ENCODE peak calls at places on chromosomes 5 and 9, in nine cellular contexts. B is DND-41, T is esophagus squamous epithelium, N is upper lobe of right lung, A is GM06990, Q is colonic mucosa, S is fibroblast of the aortic adventitia, H is GM12865, Z is IMR-90. R is an unnamed sample.

GRCh38 chr5:60163762-60164161 is 270.2 kb upstream of the PDE4D start:
- DNase-seq in B (no peak), T (no peak), N (no peak), A (no peak), Q (no peak), S (no peak), H (no peak), Z (no peak), R (no peak)

GRCh38 chr9:105475302-105475701 is 27.5 kb downstream of the FSD1L start:
- DNase-seq in B (no peak), T (no peak), N (no peak), A (no peak), Q (no peak), S (peak; percentile 42), H (peak; percentile 8), Z (peak; percentile 64), R (no peak)

GRCh38 chr5:135225856-135226560 is 173.0 kb downstream of the MACROH2A1 start:
- DNase-seq in B (no peak), T (no peak), N (peak; percentile 61), A (no peak), Q (no peak), S (no peak), H (no peak), Z (no peak), R (no peak)

GRCh38 chr9:133264235-133264764 is 10.7 kb downstream of the ABO start:
- DNase-seq in B (no peak), T (no peak), N (no peak), A (no peak), Q (peak; percentile 9), S (no peak), H (no peak), Z (no peak), R (no peak)

GRCh38 chr9:99822596-99823391 is 1.1 kb downstream of the NR4A3 start:
- DNase-seq in B (peak; percentile 36), T (no peak), N (peak; percentile 66), A (peak; percentile 45), Q (peak; percentile 36), S (peak; percentile 63), H (peak; percentile 49), Z (peak; percentile 51), R (no peak)

GRCh38 chr9:96158909-96159575 is 142.9 kb downstream of the HSD17B3 start:
- DNase-seq in B (no peak), T (no peak), N (no peak), A (no peak), Q (no peak), S (no peak), H (no peak), Z (no peak), R (no peak)

GRCh38 chr5:35159370-35159742 is 70.9 kb downstream of the PRLR start:
- DNase-seq in B (no peak), T (no peak), N (no peak), A (no peak), Q (no peak), S (no peak), H (no peak), Z (peak; percentile 6), R (no peak)

GRCh38 chr9:90477535-90477934 is 165.1 kb downstream of the DIRAS2 start:
- DNase-seq in B (no peak), T (no peak), N (no peak), A (no peak), Q (no peak), S (no peak), H (no peak), Z (no peak), R (no peak)

GRCh38 chr5:14872070-14872989 is 752 bp upstream of the ANKH start:
- DNase-seq in B (peak; percentile 40), T (peak; percentile 11), N (peak; percentile 83), A (peak; percentile 68), Q (peak; percentile 76), S (peak; percentile 45), H (peak; percentile 55), Z (peak; percentile 8), R (no peak)

GRCh38 chr9:86846679-86847078 is 100.6 kb downstream of the GAS1 start:
- DNase-seq in B (no peak), T (no peak), N (no peak), A (no peak), Q (no peak), S (no peak), H (no peak), Z (peak; percentile 65), R (no peak)

GRCh38 chr9:81604306-81605153 is 84.8 kb downstream of the TLE1 start:
- DNase-seq in B (no peak), T (no peak), N (no peak), A (no peak), Q (no peak), S (peak; percentile 32), H (no peak), Z (peak; percentile 48), R (no peak)

GRCh38 chr9:71861618-71862017 is 49.4 kb downstream of the ABHD17B start:
- DNase-seq in B (no peak), T (no peak), N (no peak), A (no peak), Q (no peak), S (no peak), H (no peak), Z (no peak), R (no peak)

GRCh38 chr5:53170748-53171349 is 61.3 kb upstream of the MOCS2 start:
- DNase-seq in B (peak; percentile 26), T (no peak), N (no peak), A (no peak), Q (no peak), S (peak; percentile 70), H (peak; percentile 24), Z (peak; percentile 63), R (peak; percentile 1)

GRCh38 chr5:178394074-178394473 is 161.5 kb upstream of the PHYKPL start:
- DNase-seq in B (no peak), T (no peak), N (peak; percentile 42), A (no peak), Q (no peak), S (no peak), H (no peak), Z (no peak), R (no peak)

DNA sequence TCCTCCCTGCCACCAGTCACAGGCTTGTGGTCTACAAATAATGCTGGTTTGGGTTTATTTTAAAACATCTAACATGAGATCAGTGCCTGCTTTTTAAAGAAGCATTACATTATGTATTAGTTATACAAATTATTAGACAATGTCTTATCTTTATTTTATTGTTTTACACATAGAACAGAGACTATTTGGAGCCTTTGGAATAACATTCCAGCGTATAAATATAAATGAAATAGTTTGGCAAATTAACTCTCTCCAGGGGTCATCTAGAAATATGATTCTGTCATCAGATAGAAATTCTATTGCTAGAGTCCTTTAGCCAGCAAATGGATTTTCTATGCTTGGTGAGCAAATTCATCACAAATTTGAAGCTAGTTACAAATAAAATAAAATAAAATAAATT is 22.5 kb downstream of the MAP1B start:
- DNase-seq in B (no peak), T (no peak), N (no peak), A (no peak), Q (no peak), S (peak; percentile 77), H (no peak), Z (peak; percentile 33), R (no peak)
- H3K4me3 ChIP-seq in B (no peak overlapping the region), T (no peak overlapping the region), N (no peak overlapping the region), A (no peak overlapping the region), Q (no peak overlapping the region), S (no peak overlapping the region), H (no peak overlapping the region), Z (no peak overlapping the region), R (no peak overlapping the region)

GRCh38 chr5:95110112-95110511 is 174.8 kb downstream of the MCTP1 start:
- DNase-seq in B (no peak), T (no peak), N (no peak), A (no peak), Q (no peak), S (no peak), H (no peak), Z (no peak), R (no peak)
- TF ChIP-seq CTCF in B (no peak), T (no peak), N (no peak), A (no peak), Q (no peak), S (no peak), H (no peak), Z (no peak), R (no peak)

GRCh38 chr9:127822108-127822507 is 19.4 kb downstream of the FPGS start:
- DNase-seq in B (no peak), T (no peak), N (no peak), A (no peak), Q (no peak), S (no peak), H (no peak), Z (no peak), R (no peak)

GRCh38 chr9:127826253-127826913 is 23.7 kb downstream of the FPGS start:
- DNase-seq in B (no peak), T (no peak), N (no peak), A (no peak), Q (no peak), S (no peak), H (no peak), Z (no peak), R (no peak)

GRCh38 chr9:127828262-127829031 is 25.8 kb downstream of the FPGS start:
- DNase-seq in B (no peak), T (no peak), N (peak; percentile 87), A (no peak), Q (peak; percentile 87), S (peak; percentile 69), H (no peak), Z (peak; percentile 51), R (no peak)

GRCh38 chr9:127829205-127829935 is 25.1 kb downstream of the ENG start:
- DNase-seq in B (no peak), T (no peak), N (no peak), A (no peak), Q (no peak), S (no peak), H (no peak), Z (no peak), R (no peak)

GRCh38 chr9:127825319-127826051 is 22.8 kb downstream of the FPGS start:
- DNase-seq in B (no peak), T (no peak), N (peak; percentile 78), A (no peak), Q (peak; percentile 61), S (no peak), H (no peak), Z (no peak), R (no peak)
- H3K4me3 ChIP-seq in B (no peak overlapping the region), T (no peak overlapping the region), N (no peak overlapping the region), A (no peak overlapping the region), Q (no peak overlapping the region), S (no peak overlapping the region), H (no peak overlapping the region), Z (no peak overlapping the region), R (no peak overlapping the region)

DNA sequence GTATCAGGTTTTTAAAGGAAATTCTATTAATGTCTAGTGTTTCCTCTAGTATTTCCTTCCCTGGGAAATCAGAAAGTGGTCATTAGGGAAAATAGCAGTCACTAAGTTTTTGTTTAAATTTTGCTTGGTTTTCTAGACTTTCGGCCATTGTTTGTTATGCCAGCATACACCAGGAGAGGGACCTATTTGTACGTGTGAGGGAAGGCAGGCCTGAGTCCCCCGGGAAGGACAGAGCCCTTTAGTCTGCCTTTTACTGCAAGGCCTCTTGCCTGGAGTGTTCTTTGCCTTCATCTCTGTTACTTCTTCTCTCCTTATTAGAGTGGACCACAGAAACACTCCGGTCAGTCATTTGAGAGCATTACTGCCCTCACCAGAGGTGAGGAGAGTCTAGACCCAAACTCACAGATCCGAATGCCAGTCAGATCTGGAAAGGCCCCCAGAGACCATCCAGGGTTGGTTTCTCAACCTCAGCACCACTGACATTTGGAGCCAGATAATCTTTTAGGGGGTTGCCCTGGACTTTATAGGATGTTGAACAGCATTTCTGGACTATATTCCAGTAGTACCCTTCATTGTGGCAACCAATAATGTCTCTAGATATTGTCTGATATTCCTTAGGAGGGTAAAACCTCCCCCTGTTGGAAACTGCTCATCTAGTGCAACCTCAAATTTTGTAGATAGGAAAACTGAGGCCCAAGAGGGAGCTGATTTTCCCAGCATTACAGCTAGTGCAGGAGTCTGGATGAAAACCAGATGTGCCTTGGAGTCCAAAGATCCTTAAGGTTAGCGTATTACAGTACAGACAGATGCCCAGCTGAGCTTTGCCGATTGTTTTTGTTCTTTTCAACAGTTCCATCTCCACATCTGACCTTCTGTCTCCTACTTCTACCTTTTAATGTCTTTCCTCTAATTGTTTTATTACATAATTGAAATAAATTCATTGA is 93.0 kb upstream of the NIPAL4 start:
- DNase-seq in B (no peak), T (no peak), N (no peak), A (no peak), Q (no peak), S (peak; percentile 85), H (peak; percentile 9), Z (peak; percentile 84), R (no peak)
- TF ChIP-seq CTCF in B (peak; percentile 27), T (no peak), N (peak; percentile 32), A (no peak), Q (peak; percentile 23), S (peak; percentile 73), H (no peak), Z (peak; percentile 92), R (peak; percentile 30)

R was measured in GM12864.